ENCODE peak calls at places on chromosomes 3 and 15, in four cellular contexts. J, H, Z and N are unnamed samples.

GRCh38 chr15:32998979-32999677 is 195.4 kb downstream of the FMN1 start:
- DNase-seq in Z (no peak), H (no peak), J (no peak), N (no peak)

GRCh38 chr15:98597666-98598065 is 50.7 kb upstream of the IGF1R start:
- DNase-seq in Z (no peak), J (no peak), H (no peak), N (no peak)

GRCh38 chr3:187196573-187197094 is 652 bp upstream of the RTP1 start:
- DNase-seq in Z (no peak), H (no peak), J (no peak), N (no peak)

GRCh38 chr15:63715818-63716217 is 117.9 kb downstream of the HERC1 start:
- DNase-seq in J (no peak), H (no peak), Z (no peak), N (no peak)

GRCh38 chr15:85754993-85755392 is 39.7 kb downstream of the KLHL25 start:
- DNase-seq in J (no peak), H (no peak), Z (no peak), N (no peak)

GRCh38 chr15:77569647-77570186 is 63.0 kb downstream of the LINGO1 start:
- DNase-seq in H (no peak), Z (peak), J (peak), N (peak)

GRCh38 chr15:100650685-100651084 is 48.3 kb downstream of the ASB7 start:
- DNase-seq in Z (no peak), H (no peak), J (no peak), N (no peak)

GRCh38 chr3:11534011-11534782 is 109.5 kb downstream of the VGLL4 start:
- DNase-seq in Z (no peak), J (no peak), H (no peak), N (no peak)

GRCh38 chr3:129971368-129972052 is 3.0 kb upstream of the TRH start:
- DNase-seq in Z (no peak), H (peak), J (peak), N (no peak)

GRCh38 chr3:52896613-52897012 is 735 bp downstream of the STIMATE start:
- DNase-seq in J (no peak), Z (no peak), H (peak), N (peak)

GRCh38 chr3:17908399-17909191 is 166.2 kb upstream of the TBC1D5 start:
- DNase-seq in J (no peak), H (no peak), Z (no peak), N (no peak)

GRCh38 chr3:54122046-54122801 is at the start of gene CACNA2D3:
- DNase-seq in H (peak), Z (no peak), J (no peak), N (peak)

GRCh38 chr3:21642433-21642832 is 108.6 kb downstream of the ZNF385D start:
- DNase-seq in Z (no peak), H (no peak), J (no peak), N (no peak)

GRCh38 chr3:38608086-38608775 is 41.3 kb downstream of the SCN5A start:
- DNase-seq in Z (no peak), J (no peak), H (no peak), N (no peak)

DNA sequence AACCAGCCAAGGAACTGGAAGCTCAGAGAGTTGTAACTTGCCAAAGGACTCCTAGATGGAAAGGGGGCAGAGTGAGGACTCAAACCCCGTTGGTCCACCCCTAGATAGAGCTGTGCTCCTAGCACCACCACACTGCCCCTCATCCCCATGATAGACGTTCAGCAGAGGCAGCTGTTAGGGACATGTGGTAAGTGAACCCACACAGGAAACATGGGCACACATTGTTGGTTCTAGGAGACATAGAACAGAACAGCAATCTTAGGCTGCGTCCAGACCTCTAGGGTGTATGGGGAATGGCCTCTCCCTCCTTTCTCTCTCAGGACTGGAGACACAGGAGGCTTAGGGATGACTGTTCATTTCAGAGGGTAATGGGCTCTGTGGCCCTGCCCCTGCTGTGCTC is 102.7 kb downstream of the ANP32A start:
- DNase-seq in J (no peak), Z (no peak), H (no peak), N (no peak)
- TF ChIP-seq ELF4 in J (no peak), Z (no peak), H (no peak), N (no peak)

GRCh38 chr3:9024341-9024740 is 61.1 kb upstream of the RAD18 start:
- DNase-seq in J (no peak), Z (no peak), H (no peak), N (no peak)
- TF ChIP-seq SP1 in J (no peak), Z (no peak), H (no peak), N (no peak)

DNA sequence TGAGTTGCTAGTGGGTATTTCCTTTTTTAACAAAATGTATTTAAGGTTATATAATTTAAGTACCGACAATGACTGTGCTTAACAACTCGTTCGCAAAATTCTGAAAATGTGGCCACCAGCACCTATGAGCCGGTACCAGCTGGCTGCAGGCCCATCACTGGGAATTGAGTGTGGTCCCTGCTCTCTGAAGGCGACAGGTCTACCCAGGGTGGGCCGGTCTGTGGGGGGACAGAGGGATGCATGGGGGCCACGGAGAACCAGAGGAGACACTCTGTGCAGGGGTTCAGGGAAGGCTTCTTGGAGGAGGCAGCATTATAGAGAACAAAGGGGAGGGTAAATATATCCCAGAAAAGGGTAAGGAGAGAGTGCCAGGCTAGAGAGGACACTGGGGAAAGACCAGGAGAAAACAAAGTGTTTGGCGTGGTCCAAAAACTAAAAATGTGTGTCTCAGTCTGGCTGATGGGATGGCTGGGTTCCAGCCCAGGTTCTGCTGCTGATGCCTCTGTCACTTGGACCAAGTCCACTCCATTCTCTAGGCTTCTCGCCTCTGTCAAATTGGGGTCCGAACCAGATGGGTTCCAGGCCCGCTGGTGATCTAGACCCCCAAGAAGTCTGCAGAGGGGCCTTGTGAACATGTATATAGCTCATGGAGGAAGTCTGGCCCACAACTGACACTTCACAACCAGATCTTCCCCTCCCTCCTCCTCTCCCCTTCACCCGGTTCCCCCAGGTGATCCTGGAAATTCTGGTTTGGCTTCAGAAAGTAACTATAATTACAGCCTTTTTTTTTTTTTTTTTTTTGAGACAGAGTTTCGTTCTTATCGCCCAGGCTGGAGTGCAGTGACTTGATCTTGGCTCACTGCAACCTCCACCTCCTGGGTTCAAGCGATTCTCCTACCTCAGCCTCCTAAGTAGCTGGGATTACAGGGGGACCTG is 10.7 kb upstream of the CYP11A1 start:
- DNase-seq in J (no peak), Z (no peak), H (peak), N (no peak)
- TF ChIP-seq ELF4 in J (no peak), Z (no peak), H (no peak), N (no peak)

DNA sequence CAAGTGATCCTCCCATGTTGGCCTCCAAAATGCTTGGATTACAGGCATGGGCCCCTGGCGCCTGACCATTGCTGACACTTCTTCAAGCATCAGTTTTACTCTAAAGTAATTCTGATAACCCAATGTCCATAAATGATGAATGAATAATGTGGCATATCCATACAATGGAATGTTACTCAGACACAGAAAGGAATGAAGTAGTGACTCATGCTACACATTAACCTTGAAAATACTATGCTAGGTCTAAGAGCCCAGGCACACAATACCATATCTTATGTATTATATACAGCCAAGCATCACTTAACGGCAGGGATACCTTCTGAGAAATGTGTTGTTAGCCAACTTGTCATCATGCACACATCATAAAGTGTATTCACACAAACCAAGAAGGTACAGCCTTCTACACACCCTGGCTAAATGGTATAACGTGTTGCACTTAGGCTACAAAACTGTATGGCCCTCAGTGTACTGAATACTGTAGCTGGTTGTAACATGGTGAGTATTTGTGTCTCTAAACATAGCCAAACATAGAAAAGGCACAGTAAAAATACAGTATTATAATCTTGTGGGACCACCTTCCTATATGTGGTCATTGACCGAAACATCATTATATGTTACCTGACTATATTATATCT is 31.3 kb downstream of the MKRN2 start:
- DNase-seq in Z (no peak), H (no peak), J (no peak), N (no peak)
- TF ChIP-seq SP1 in Z (no peak), H (no peak), J (no peak), N (no peak)

DNA sequence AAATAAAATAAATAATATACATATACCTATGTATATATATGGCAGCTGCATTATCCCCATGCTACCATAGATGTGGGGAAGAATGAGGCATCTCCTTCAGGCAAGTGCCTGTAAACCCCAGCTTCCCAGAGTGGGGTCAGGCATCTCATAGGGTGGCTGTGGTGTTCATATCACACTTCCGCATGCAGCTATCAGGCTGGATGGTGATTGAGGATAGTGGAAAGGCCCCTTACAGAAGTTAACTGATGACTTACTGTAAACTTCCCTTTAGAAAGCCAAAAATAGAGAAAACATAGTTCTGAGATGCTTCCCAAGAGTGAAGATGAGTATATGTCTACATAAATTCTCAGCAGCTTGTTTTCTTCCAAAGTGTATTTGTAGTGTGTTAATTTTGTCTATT is 3.5 kb upstream of the PP2D1 start:
- DNase-seq in Z (peak), J (no peak), H (no peak), N (no peak)
- TF ChIP-seq ELF4 in Z (peak), J (no peak), H (no peak), N (no peak)

GRCh38 chr3:180679178-180680096 is at the start of gene CCDC39:
- DNase-seq in J (peak), H (peak), Z (peak), N (peak)
- TF ChIP-seq SP1 in J (no peak), H (peak), Z (no peak), N (no peak)